ENCODE peak calls at places on chromosome 19, in five cellular contexts. V is CD8-positive, alpha-beta memory T cell; E is H7; G is DND-41; S is ovary. O is an unnamed sample. For H3K36me3, the result is how much of the 10 kb centered on the place peaks cover.

GRCh38 chr19:36183455-36183741 is 31.1 kb downstream of the ZNF565 start:
- DNase-seq in S (no peak), G (no peak), V (no peak), E (no peak), O (no peak)

GRCh38 chr19:50723069-50723468 is at the start of gene CLEC11A:
- DNase-seq in S (peak), G (peak), E (peak), V (no peak), O (peak)

GRCh38 chr19:5023128-5023571 is 54.2 kb downstream of the KDM4B start:
- DNase-seq in V (no peak), G (no peak), E (peak), S (no peak), O (peak)

GRCh38 chr19:45881909-45882528 is 3.9 kb downstream of the IRF2BP1 start:
- DNase-seq in G (no peak), E (peak), S (no peak), V (no peak), O (no peak)

GRCh38 chr19:10421240-10421948 is 1.1 kb downstream of the PDE4A start:
- DNase-seq in S (no peak), V (no peak), E (peak), G (peak), O (no peak)

GRCh38 chr19:13117772-13118423 is at the start of gene NACC1:
- DNase-seq in V (peak), E (peak), G (peak), S (peak), O (peak)

GRCh38 chr19:35031072-35031881 is 1.0 kb downstream of the SCN1B start:
- DNase-seq in V (no peak), S (no peak), G (no peak), E (peak), O (peak)

GRCh38 chr19:42196011-42197001 is 21.2 kb downstream of the DEDD2 start:
- DNase-seq in V (no peak), G (no peak), E (peak), S (no peak), O (no peak)

GRCh38 chr19:39499082-39499642 is 415 bp downstream of the DLL3 start:
- DNase-seq in E (peak), S (no peak), G (no peak), V (no peak), O (no peak)

GRCh38 chr19:16334421-16334820 is 9.8 kb downstream of the KLF2 start:
- DNase-seq in V (no peak), S (no peak), G (no peak), E (no peak), O (no peak)

GRCh38 chr19:45692187-45693111 is at the start of gene QPCTL:
- DNase-seq in S (peak), V (peak), G (peak), E (peak), O (peak)

GRCh38 chr19:50558449-50558848 is 9.8 kb downstream of the LRRC4B start:
- DNase-seq in V (no peak), E (no peak), S (no peak), G (no peak), O (no peak)

GRCh38 chr19:35305181-35305580 is 13.2 kb downstream of the MAG start:
- DNase-seq in V (no peak), G (no peak), E (no peak), S (no peak), O (no peak)

GRCh38 chr19:19427302-19427701 is 21.8 kb downstream of the GATAD2A start:
- DNase-seq in S (no peak), V (no peak), G (no peak), E (no peak), O (no peak)

GRCh38 chr19:10338940-10339339 is 484 bp downstream of the ICAM3 start:
- DNase-seq in V (no peak), G (no peak), E (no peak), S (no peak), O (no peak)

GRCh38 chr19:52942371-52943133 is 19.3 kb upstream of the ZNF888 start:
- DNase-seq in V (peak), S (peak), E (peak), G (peak), O (peak)

GRCh38 chr19:39032164-39032918 is at the start of gene FBXO27:
- DNase-seq in G (no peak), V (no peak), S (no peak), E (peak), O (no peak)

GRCh38 chr19:40603071-40603718 is 2.0 kb downstream of the LTBP4 start:
- DNase-seq in S (no peak), G (no peak), V (peak), E (peak), O (no peak)

GRCh38 chr19:46413262-46414031 is at the start of gene CCDC8:
- DNase-seq in V (no peak), E (peak), S (peak), G (no peak), O (peak)

DNA sequence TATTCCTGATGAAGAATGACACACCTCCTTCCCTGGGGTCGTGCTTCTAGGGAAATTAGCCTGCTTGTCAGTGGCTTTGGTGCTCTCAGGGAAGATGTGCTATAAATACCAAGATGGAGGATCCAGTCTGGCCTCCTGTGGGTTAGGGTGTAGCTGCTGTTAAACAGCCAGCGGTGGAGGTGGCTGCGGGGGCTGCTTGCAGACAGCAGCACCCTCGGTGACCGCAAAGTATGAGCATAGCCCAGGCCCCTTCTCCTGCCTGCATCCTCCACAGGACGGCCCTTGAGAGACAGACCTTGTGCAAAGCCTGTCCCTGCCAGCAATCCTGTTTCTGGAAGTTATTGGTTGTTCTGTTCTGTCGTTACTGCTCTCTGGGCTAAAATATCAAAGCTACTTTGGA is 11.4 kb downstream of the VSTM2B start:
- DNase-seq in S (no peak), E (no peak), V (no peak), G (no peak), O (no peak)
- H3K36me3 ChIP-seq in S (under half), E (under half), V (under half), G (under half), O (under half)

GRCh38 chr19:327291-328024 is 17.1 kb downstream of the MIER2 start:
- DNase-seq in V (no peak), G (no peak), S (no peak), E (peak), O (no peak)
- H3K36me3 ChIP-seq in V (under half), G (half or more), S (under half), E (under half), O (half or more)

DNA sequence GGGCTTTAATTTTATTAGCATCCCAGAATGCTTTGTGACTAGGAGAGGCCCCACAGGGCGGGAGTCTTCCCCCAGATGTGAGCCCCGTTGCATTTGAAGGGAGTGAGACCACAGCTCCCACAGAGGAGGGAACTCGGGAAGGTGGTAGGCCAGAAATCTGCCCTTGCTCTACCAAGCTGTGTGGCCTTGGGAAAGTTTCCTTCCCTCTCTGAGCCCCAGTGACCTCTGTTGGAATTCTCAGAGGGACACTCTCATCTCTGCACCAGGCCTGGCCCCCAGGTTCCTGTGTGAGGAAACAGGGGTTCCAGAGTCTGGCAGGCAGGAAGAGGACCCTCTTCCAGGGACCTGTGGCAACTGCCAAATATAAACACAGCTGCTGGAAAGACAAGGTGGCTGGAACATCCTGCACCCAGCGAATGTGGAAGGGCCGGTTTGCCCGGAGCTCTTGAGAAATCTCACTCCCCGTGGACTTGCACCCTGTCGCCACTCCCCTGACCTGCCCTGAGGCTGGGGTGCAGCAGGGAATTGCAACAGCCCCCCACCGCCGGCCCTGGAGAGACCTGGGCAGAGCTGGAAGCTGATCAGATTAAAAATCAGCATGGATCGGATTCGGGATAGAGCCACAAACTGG is 52.7 kb downstream of the GADD45B start:
- DNase-seq in S (no peak), V (no peak), E (no peak), G (no peak), O (peak)
- H3K36me3 ChIP-seq in S (under half), V (under half), E (under half), G (under half), O (under half)

DNA sequence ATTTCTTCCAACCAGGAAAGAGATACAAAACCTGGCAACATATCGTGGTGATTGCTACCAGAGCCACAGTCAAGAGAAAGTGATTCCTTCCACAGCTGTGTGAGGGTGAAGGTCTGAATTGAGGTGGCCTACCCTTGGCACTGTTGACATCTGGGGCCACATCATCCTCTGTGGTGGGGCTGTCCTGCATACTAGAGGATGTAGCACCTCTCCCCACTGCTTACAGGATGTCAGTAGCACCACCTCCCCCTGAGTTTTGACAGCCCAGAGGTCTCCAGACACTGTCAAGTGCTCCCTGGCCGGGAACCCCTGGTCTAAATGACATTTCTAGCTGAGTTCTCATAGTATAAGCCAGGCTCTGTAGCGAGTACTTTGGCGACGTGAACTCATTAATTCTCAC is 15.5 kb downstream of the PTGER1 start:
- DNase-seq in V (peak), S (no peak), G (no peak), E (no peak), O (no peak)
- H3K36me3 ChIP-seq in V (under half), S (under half), G (half or more), E (under half), O (under half)

DNA sequence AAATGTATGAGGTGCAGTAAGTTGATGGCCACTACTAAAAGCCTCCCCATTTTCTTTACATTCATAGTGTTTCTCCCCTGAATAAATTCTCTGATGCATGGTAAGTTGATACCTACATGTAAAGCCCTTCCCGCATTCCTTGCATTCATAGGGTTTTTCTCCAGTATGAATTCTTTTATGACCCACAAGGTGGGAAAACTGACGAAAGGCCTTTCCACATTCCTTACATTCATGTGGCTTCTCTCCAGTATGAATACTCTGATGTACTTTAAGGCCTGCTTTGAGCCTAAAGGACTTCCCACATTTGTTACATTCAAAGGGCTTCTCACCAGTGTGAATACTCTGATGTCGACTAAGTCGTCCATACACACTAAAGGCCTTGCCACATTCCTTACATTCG is 20.5 kb downstream of the ZNF607 start:
- DNase-seq in S (no peak), V (no peak), E (no peak), G (no peak), O (no peak)
- H3K36me3 ChIP-seq in S (under half), V (under half), E (under half), G (half or more), O (under half)

GRCh38 chr19:7549749-7550148 is 14.2 kb downstream of the PNPLA6 start:
- DNase-seq in E (peak), V (no peak), G (no peak), S (peak), O (no peak)
- H3K36me3 ChIP-seq in E (under half), V (under half), G (under half), S (under half), O (under half)

DNA sequence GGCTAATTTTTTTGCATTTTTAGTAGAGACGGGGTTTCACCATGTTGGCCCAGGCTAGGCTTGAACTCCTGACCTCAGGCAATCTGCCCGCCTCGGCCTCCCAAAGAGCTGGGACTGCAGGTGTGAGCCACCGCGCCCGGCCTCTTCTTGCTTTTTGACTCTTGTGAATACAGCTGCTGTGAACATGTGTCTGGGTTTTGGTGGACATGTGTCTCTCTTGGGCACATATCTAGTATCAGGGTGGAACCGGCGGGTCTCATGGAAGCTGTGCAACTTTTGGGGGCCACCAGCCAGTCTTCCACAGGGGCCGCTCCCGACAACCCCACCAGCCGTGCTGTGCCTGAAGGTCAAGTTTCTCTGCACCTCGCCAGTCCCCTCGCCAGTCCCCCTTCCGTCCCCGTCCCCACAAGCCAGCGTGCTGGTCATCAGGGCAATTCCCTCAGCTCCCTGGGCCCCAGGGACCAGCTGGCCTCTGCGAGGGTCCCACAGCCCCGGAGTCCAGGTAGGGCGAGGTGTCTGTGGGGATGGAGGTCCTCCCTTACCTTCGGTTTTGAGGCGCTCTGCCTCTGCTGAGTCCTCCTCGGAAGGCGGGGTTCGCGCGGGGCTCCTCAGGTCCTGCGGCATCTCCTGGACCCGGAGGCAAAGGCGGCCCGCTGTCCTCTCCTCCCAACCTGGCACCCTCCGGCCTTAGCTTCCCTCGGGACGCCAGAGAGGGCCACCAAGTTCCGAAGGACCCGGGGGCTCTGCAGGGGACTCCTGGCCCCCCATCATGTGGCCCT is 16.3 kb downstream of the SGTA start:
- DNase-seq in S (no peak), G (no peak), E (no peak), V (no peak), O (no peak)
- H3K36me3 ChIP-seq in S (under half), G (half or more), E (under half), V (under half), O (under half)

GRCh38 chr19:32291876-32292275 is 53.5 kb upstream of the ZNF507 start:
- DNase-seq in E (no peak), V (no peak), G (no peak), S (no peak), O (no peak)

GRCh38 chr19:32294871-32295438 is 50.5 kb upstream of the ZNF507 start:
- DNase-seq in E (no peak), S (no peak), V (no peak), G (no peak), O (no peak)

GRCh38 chr19:32296694-32297093 is 48.7 kb upstream of the ZNF507 start:
- DNase-seq in G (no peak), S (no peak), V (no peak), E (no peak), O (no peak)
- H3K36me3 ChIP-seq in G (under half), S (under half), V (under half), E (under half), O (under half)

GRCh38 chr19:18007605-18007938 is 398 bp upstream of the ARRDC2 start:
- DNase-seq in G (no peak), E (no peak), S (no peak), V (no peak), O (no peak)
- H3K36me3 ChIP-seq in G (under half), E (under half), S (under half), V (under half), O (under half)